ENCODE peak calls at places on chromosomes 2 and 18, in six cellular contexts. M, Q, N, D, X and U are unnamed samples.

GRCh38 chr18:35379421-35379820 is 2.3 kb upstream of the ZNF396 start:
- DNase-seq in M (no peak), Q (no peak), N (no peak), D (no peak), X (no peak), U (no peak)

GRCh38 chr2:37472959-37473358 is 128.5 kb downstream of the QPCT start:
- DNase-seq in M (no peak), Q (peak; percentile 1), N (no peak), D (no peak), X (peak; percentile 92), U (no peak)

GRCh38 chr2:180145163-180145562 is 138.1 kb upstream of the CWC22 start:
- DNase-seq in M (no peak), Q (no peak), N (no peak), D (no peak), X (no peak), U (no peak)

GRCh38 chr2:229475753-229476152 is 204.7 kb upstream of the PID1 start:
- DNase-seq in M (no peak), Q (no peak), N (no peak), D (no peak), X (peak; percentile 17), U (no peak)

GRCh38 chr2:98448441-98449145 is 3.9 kb downstream of the INPP4A start:
- DNase-seq in M (no peak), Q (no peak), N (no peak), D (no peak), X (no peak), U (peak; percentile 76)

GRCh38 chr2:205837663-205838062 is 155.4 kb downstream of the NRP2 start:
- DNase-seq in M (no peak), Q (no peak), N (no peak), D (no peak), X (no peak), U (no peak)

GRCh38 chr2:181574321-181574720 is 82.6 kb downstream of the CERKL start:
- DNase-seq in M (no peak), Q (no peak), N (no peak), D (no peak), X (no peak), U (no peak)

GRCh38 chr2:48600204-48600813 is 17.3 kb upstream of the GTF2A1L start:
- DNase-seq in M (no peak), Q (no peak), N (no peak), D (peak; percentile 30), X (peak; percentile 26), U (peak; percentile 56)

GRCh38 chr2:174442546-174443510 is 44.0 kb downstream of the GPR155 start:
- DNase-seq in M (no peak), Q (no peak), N (no peak), D (peak; percentile 64), X (peak; percentile 77), U (no peak)

GRCh38 chr2:65070172-65070830 is 14.1 kb downstream of the CEP68 start:
- DNase-seq in M (peak; percentile 69), Q (no peak), N (no peak), D (no peak), X (peak; percentile 30), U (no peak)

GRCh38 chr2:190879474-190880373 is 897 bp upstream of the GLS start:
- DNase-seq in M (no peak), Q (no peak), N (no peak), D (no peak), X (peak; percentile 62), U (no peak)

GRCh38 chr2:167127135-167127534 is 238.9 kb downstream of the XIRP2 start:
- DNase-seq in M (no peak), Q (no peak), N (no peak), D (no peak), X (peak; percentile 30), U (peak; percentile 4)

GRCh38 chr2:134155134-134155533 is 98.7 kb upstream of the MGAT5 start:
- DNase-seq in M (no peak), Q (no peak), N (no peak), D (no peak), X (no peak), U (no peak)

GRCh38 chr2:64204716-64205115 is 60.5 kb upstream of the PELI1 start:
- DNase-seq in M (no peak), Q (no peak), N (no peak), D (no peak), X (no peak), U (no peak)

GRCh38 chr2:170324640-170325046 is 146.7 kb downstream of the MYO3B start:
- DNase-seq in M (no peak), Q (no peak), N (peak; percentile 74), D (peak; percentile 0), X (peak; percentile 31), U (peak; percentile 51)

GRCh38 chr2:152432206-152432653 is 97.3 kb downstream of the FMNL2 start:
- DNase-seq in M (peak; percentile 72), Q (no peak), N (no peak), D (no peak), X (peak; percentile 93), U (no peak)

GRCh38 chr2:147051248-147051647 is 793.6 kb upstream of the ACVR2A start:
- DNase-seq in M (no peak), Q (no peak), N (no peak), D (no peak), X (peak; percentile 87), U (no peak)